ENCODE peak calls at places on chromosomes 16 and 17, in five cellular contexts. G is non-pigmented ciliary epithelial cell; L is left ventricle myocardium superior; Z is activated CD4-positive, alpha-beta T cell treated with anti-CD3 and anti-CD28 coated beads, Interleukin-2, amount 50 U/mL, for 1 hour; S is GM20000. E is an unnamed sample.

GRCh38 chr16:15854061-15854460 is 2.8 kb downstream of the MYH11 start:
- DNase-seq in G (no peak), L (no peak), Z (no peak), S (no peak), E (no peak)

GRCh38 chr17:57480438-57481196 is 224.3 kb downstream of the MSI2 start:
- DNase-seq in G (peak), L (peak), Z (no peak), S (no peak), E (no peak)

GRCh38 chr16:23323224-23324030 is 21.3 kb downstream of the SCNN1B start:
- DNase-seq in G (no peak), L (no peak), Z (no peak), S (peak), E (no peak)

GRCh38 chr16:56212144-56212543 is 20.9 kb downstream of the GNAO1 start:
- DNase-seq in G (no peak), L (no peak), Z (no peak), S (no peak), E (no peak)

GRCh38 chr17:48110722-48111121 is 3.2 kb downstream of the SNX11 start:
- DNase-seq in G (no peak), L (no peak), Z (no peak), S (no peak), E (no peak)

GRCh38 chr17:19304209-19304608 is 58.3 kb downstream of the B9D1 start:
- DNase-seq in G (no peak), L (peak), Z (no peak), S (no peak), E (no peak)

GRCh38 chr17:20184977-20185619 is 175.9 kb downstream of the SPECC1 start:
- DNase-seq in G (no peak), L (no peak), Z (no peak), S (no peak), E (no peak)

GRCh38 chr17:1693339-1693738 is 8.7 kb upstream of the PRPF8 start:
- DNase-seq in G (no peak), L (no peak), Z (no peak), S (no peak), E (no peak)

GRCh38 chr17:19387921-19388521 is 1.0 kb upstream of the MFAP4 start:
- DNase-seq in G (no peak), L (no peak), Z (no peak), S (no peak), E (no peak)

GRCh38 chr16:50684823-50685455 is 3.8 kb upstream of the SNX20 start:
- DNase-seq in G (no peak), L (no peak), Z (no peak), S (no peak), E (no peak)

GRCh38 chr16:58814348-58814801 is 80.3 kb upstream of the GOT2 start:
- DNase-seq in G (peak), L (peak), Z (peak), S (peak), E (peak)

GRCh38 chr17:78583091-78583490 is 5.9 kb upstream of the DNAH17 start:
- DNase-seq in G (no peak), L (no peak), Z (no peak), S (no peak), E (no peak)

GRCh38 chr17:46812624-46813318 is 5.7 kb downstream of the WNT3 start:
- DNase-seq in G (no peak), L (no peak), Z (no peak), S (no peak), E (no peak)

GRCh38 chr16:1823821-1824220 is 2.8 kb downstream of the HAGH start:
- DNase-seq in G (peak), L (peak), Z (no peak), S (peak), E (peak)

GRCh38 chr17:76365256-76365903 is 11.7 kb upstream of the PRPSAP1 start:
- DNase-seq in G (no peak), L (no peak), Z (no peak), S (no peak), E (no peak)

GRCh38 chr17:36652716-36653115 is 51.3 kb downstream of the MRM1 start:
- DNase-seq in G (no peak), L (no peak), Z (no peak), S (no peak), E (no peak)

GRCh38 chr16:3651461-3652372 is 2.8 kb upstream of the DNASE1 start:
- DNase-seq in G (no peak), L (no peak), Z (no peak), S (no peak), E (no peak)

GRCh38 chr17:10111907-10112452 is 86.4 kb downstream of the GAS7 start:
- DNase-seq in G (no peak), L (no peak), Z (no peak), S (no peak), E (no peak)

GRCh38 chr17:64547354-64547753 is 40.6 kb downstream of the CEP95 start:
- DNase-seq in G (no peak), L (no peak), Z (no peak), S (no peak), E (no peak)

GRCh38 chr16:31134625-31135534 is 647 bp downstream of the PRSS8 start:
- DNase-seq in G (no peak), L (no peak), Z (no peak), S (no peak), E (no peak)

GRCh38 chr17:11948791-11949190 is 48.5 kb downstream of the ZNF18 start:
- DNase-seq in G (peak), L (peak), Z (no peak), S (no peak), E (no peak)

GRCh38 chr16:84953051-84953746 is 58.1 kb downstream of the ZDHHC7 start:
- DNase-seq in G (no peak), L (no peak), Z (no peak), S (no peak), E (no peak)

GRCh38 chr17:75110307-75110937 is 653 bp downstream of the ARMC7 start:
- DNase-seq in G (no peak), L (peak), Z (no peak), S (no peak), E (peak)

GRCh38 chr17:77364381-77364911 is 223.7 kb downstream of the SEC14L1 start:
- DNase-seq in G (no peak), L (no peak), Z (no peak), S (no peak), E (no peak)

GRCh38 chr16:52191533-52192134 is 355.3 kb downstream of the TOX3 start:
- DNase-seq in G (peak), L (peak), Z (peak), S (peak), E (peak)

GRCh38 chr16:59754854-59755253 is 1020.7 kb upstream of the GOT2 start:
- DNase-seq in G (no peak), L (no peak), Z (no peak), S (no peak), E (no peak)

GRCh38 chr16:25895371-25895770 is 203.6 kb downstream of the HS3ST4 start:
- DNase-seq in G (no peak), L (no peak), Z (no peak), S (no peak), E (no peak)

GRCh38 chr16:78228704-78229103 is 129.2 kb downstream of the WWOX start:
- DNase-seq in G (no peak), L (no peak), Z (no peak), S (no peak), E (no peak)

GRCh38 chr16:67594956-67595355 is 32.6 kb downstream of the CTCF start:
- DNase-seq in G (peak), L (no peak), Z (no peak), S (no peak), E (no peak)

GRCh38 chr16:56041556-56042140 is 149.6 kb upstream of the GNAO1 start:
- DNase-seq in G (no peak), L (peak), Z (peak), S (peak), E (peak)